ENCODE peak calls at places on chromosomes 2 and 18, in five cellular contexts. One of them, this sample, is unnamed.
A peak's percentile ranks its signal among the peaks of the same experiment; 100 is the strongest.

GRCh38 chr2:96531366-96531765 is 5.2 kb upstream of the ARID5A start:
- DNase-seq in SK-N-SH: no peak
- DNase-seq in transverse colon: no peak
- DNase-seq in CD8-positive, alpha-beta T cell: no peak
- DNase-seq in cardiac muscle cell: no peak
- DNase-seq in this sample: no peak

GRCh38 chr2:179528576-179529069 is 264.0 kb upstream of the SESTD1 start:
- DNase-seq in CD8-positive, alpha-beta T cell: no peak
- DNase-seq in transverse colon: no peak
- DNase-seq in SK-N-SH: no peak
- DNase-seq in cardiac muscle cell: no peak
- DNase-seq in this sample: no peak

GRCh38 chr2:118387509-118387908 is 299.2 kb downstream of the INSIG2 start:
- DNase-seq in cardiac muscle cell: no peak
- DNase-seq in CD8-positive, alpha-beta T cell: no peak
- DNase-seq in SK-N-SH: no peak
- DNase-seq in transverse colon: no peak
- DNase-seq in this sample: no peak

GRCh38 chr2:169662744-169663143 is 31.5 kb downstream of the CFAP210 start:
- DNase-seq in SK-N-SH: no peak
- DNase-seq in transverse colon: no peak
- DNase-seq in cardiac muscle cell: no peak
- DNase-seq in CD8-positive, alpha-beta T cell: no peak
- DNase-seq in this sample: no peak

GRCh38 chr2:12732663-12733062 is 15.9 kb downstream of the TRIB2 start:
- DNase-seq in cardiac muscle cell: no peak
- DNase-seq in SK-N-SH: no peak
- DNase-seq in transverse colon: no peak
- DNase-seq in CD8-positive, alpha-beta T cell: no peak
- DNase-seq in this sample: no peak

GRCh38 chr2:217934321-217935131 is 68.3 kb downstream of the TNS1 start:
- DNase-seq in transverse colon: peak; percentile 60
- DNase-seq in SK-N-SH: no peak
- DNase-seq in cardiac muscle cell: no peak
- DNase-seq in CD8-positive, alpha-beta T cell: no peak
- DNase-seq in this sample: no peak

GRCh38 chr2:159904127-159904564 is 106.1 kb upstream of the CD302 start:
- DNase-seq in cardiac muscle cell: no peak
- DNase-seq in CD8-positive, alpha-beta T cell: peak; percentile 36
- DNase-seq in transverse colon: peak; percentile 28
- DNase-seq in SK-N-SH: no peak
- DNase-seq in this sample: no peak

GRCh38 chr2:29430382-29431112 is 315.3 kb downstream of the CLIP4 start:
- DNase-seq in CD8-positive, alpha-beta T cell: no peak
- DNase-seq in transverse colon: no peak
- DNase-seq in SK-N-SH: peak; percentile 63
- DNase-seq in cardiac muscle cell: no peak
- DNase-seq in this sample: no peak

GRCh38 chr2:200575957-200576356 is 9.9 kb upstream of the AOX1 start:
- DNase-seq in transverse colon: no peak
- DNase-seq in SK-N-SH: no peak
- DNase-seq in CD8-positive, alpha-beta T cell: no peak
- DNase-seq in cardiac muscle cell: no peak
- DNase-seq in this sample: no peak

GRCh38 chr18:21741511-21742322 is 1.1 kb downstream of the MIB1 start:
- DNase-seq in SK-N-SH: peak; percentile 63
- DNase-seq in cardiac muscle cell: peak; percentile 24
- DNase-seq in transverse colon: peak; percentile 40
- DNase-seq in CD8-positive, alpha-beta T cell: no peak
- DNase-seq in this sample: no peak

GRCh38 chr18:48605408-48605845 is 66.6 kb downstream of the CTIF start:
- DNase-seq in SK-N-SH: peak; percentile 58
- DNase-seq in transverse colon: no peak
- DNase-seq in cardiac muscle cell: peak; percentile 54
- DNase-seq in CD8-positive, alpha-beta T cell: no peak
- DNase-seq in this sample: no peak

GRCh38 chr2:225894240-225894980 is 494.9 kb downstream of the NYAP2 start:
- DNase-seq in SK-N-SH: no peak
- DNase-seq in cardiac muscle cell: no peak
- DNase-seq in CD8-positive, alpha-beta T cell: no peak
- DNase-seq in transverse colon: no peak
- DNase-seq in this sample: no peak

GRCh38 chr2:152548996-152549395 is 168.3 kb downstream of the PRPF40A start:
- DNase-seq in cardiac muscle cell: no peak
- DNase-seq in CD8-positive, alpha-beta T cell: no peak
- DNase-seq in transverse colon: no peak
- DNase-seq in SK-N-SH: no peak
- DNase-seq in this sample: no peak

GRCh38 chr2:7022486-7022885 is 105.3 kb downstream of the RNF144A start:
- DNase-seq in transverse colon: no peak
- DNase-seq in cardiac muscle cell: no peak
- DNase-seq in CD8-positive, alpha-beta T cell: no peak
- DNase-seq in SK-N-SH: no peak
- DNase-seq in this sample: no peak

GRCh38 chr2:34365937-34366336 is 766.8 kb upstream of the FAM98A start:
- DNase-seq in SK-N-SH: no peak
- DNase-seq in transverse colon: no peak
- DNase-seq in cardiac muscle cell: peak; percentile 80
- DNase-seq in CD8-positive, alpha-beta T cell: no peak
- DNase-seq in this sample: no peak
- TF ChIP-seq CTCF in SK-N-SH: no peak
- TF ChIP-seq CTCF in transverse colon: no peak
- TF ChIP-seq CTCF in cardiac muscle cell: no peak
- TF ChIP-seq CTCF in CD8-positive, alpha-beta T cell: no peak
- TF ChIP-seq CTCF in this sample: no peak

DNA sequence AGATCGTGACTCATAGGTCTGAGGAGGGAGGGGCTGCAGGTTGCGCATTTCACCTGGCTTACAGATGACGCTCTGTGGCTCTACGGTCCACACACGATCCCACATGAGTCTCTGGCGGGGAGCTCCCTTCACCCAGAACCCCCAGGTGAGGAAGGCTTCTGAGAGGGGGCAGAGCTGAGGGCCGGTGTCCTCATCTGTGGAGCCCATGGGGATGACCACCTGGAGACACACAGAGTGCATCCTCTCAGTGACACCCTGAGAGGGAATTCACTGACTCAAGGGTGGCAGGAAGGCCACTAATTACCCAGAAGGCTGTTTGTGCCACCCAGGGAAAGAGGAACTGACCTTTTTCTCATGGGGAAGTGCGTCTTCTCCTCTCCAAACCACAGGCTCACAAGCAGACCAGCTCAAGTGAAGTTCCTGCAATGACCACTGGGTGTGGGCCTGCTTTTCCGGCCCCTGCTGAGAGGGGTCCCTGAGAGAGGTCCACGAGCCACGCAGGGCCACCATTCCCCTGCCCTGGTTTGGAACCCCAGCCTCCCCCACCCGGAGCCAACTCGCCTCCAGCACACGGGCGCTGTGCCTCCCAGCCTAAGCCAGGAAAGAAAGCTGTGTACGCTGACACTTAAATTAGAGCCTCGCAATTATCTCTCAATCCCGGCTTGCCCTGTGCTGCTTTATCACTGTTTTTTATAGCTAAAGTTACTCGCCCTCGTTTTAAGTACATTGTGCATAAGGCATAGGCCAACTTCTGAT is 114.1 kb downstream of the BCL11A start:
- DNase-seq in SK-N-SH: peak; percentile 42
- DNase-seq in transverse colon: peak; percentile 62
- DNase-seq in cardiac muscle cell: peak; percentile 37
- DNase-seq in CD8-positive, alpha-beta T cell: no peak
- DNase-seq in this sample: no peak
- TF ChIP-seq CTCF in SK-N-SH: peak; percentile 36
- TF ChIP-seq CTCF in transverse colon: peak; percentile 79
- TF ChIP-seq CTCF in cardiac muscle cell: peak; percentile 57
- TF ChIP-seq CTCF in CD8-positive, alpha-beta T cell: no peak
- TF ChIP-seq CTCF in this sample: peak; percentile 42

GRCh38 chr18:23336072-23336471 is 117.0 kb upstream of the RIOK3 start:
- DNase-seq in SK-N-SH: no peak
- DNase-seq in CD8-positive, alpha-beta T cell: no peak
- DNase-seq in cardiac muscle cell: no peak
- DNase-seq in transverse colon: no peak
- DNase-seq in this sample: no peak

GRCh38 chr18:23331091-23331920 is 121.8 kb upstream of the RIOK3 start:
- DNase-seq in cardiac muscle cell: no peak
- DNase-seq in SK-N-SH: no peak
- DNase-seq in transverse colon: no peak
- DNase-seq in CD8-positive, alpha-beta T cell: no peak
- DNase-seq in this sample: no peak

GRCh38 chr18:23334569-23334968 is 118.5 kb upstream of the RIOK3 start:
- DNase-seq in CD8-positive, alpha-beta T cell: no peak
- DNase-seq in cardiac muscle cell: no peak
- DNase-seq in SK-N-SH: no peak
- DNase-seq in transverse colon: no peak
- DNase-seq in this sample: no peak

GRCh38 chr18:23332356-23332755 is 120.7 kb upstream of the RIOK3 start:
- DNase-seq in CD8-positive, alpha-beta T cell: no peak
- DNase-seq in cardiac muscle cell: no peak
- DNase-seq in SK-N-SH: no peak
- DNase-seq in transverse colon: no peak
- DNase-seq in this sample: no peak

DNA sequence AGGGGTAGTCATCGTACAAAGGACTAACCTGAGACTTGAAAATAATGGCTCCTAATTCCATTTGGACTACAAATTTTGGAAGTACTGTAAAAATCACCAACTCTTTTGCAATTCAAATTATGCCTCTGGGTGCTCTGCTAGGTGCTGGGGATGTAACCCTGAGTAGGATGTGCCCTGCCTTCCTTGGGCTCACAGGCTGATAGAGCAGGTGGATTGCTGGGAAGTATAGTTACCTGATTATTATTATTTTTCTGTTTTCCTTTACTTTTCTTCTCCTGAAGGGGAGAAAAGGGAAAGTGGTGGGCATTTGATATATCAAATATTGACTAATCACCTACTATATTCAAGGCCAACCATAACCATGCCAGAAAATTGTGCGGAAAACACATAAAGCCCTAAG is 119.3 kb upstream of the RIOK3 start:
- DNase-seq in cardiac muscle cell: no peak
- DNase-seq in transverse colon: no peak
- DNase-seq in SK-N-SH: no peak
- DNase-seq in CD8-positive, alpha-beta T cell: no peak
- DNase-seq in this sample: no peak
- TF ChIP-seq CTCF in cardiac muscle cell: no peak
- TF ChIP-seq CTCF in transverse colon: no peak
- TF ChIP-seq CTCF in SK-N-SH: no peak
- TF ChIP-seq CTCF in CD8-positive, alpha-beta T cell: no peak
- TF ChIP-seq CTCF in this sample: no peak

GRCh38 chr18:24600076-24600654 is 139.7 kb downstream of the HRH4 start:
- DNase-seq in transverse colon: no peak
- DNase-seq in SK-N-SH: peak; percentile 56
- DNase-seq in cardiac muscle cell: peak; percentile 80
- DNase-seq in CD8-positive, alpha-beta T cell: no peak
- DNase-seq in this sample: no peak
- TF ChIP-seq CTCF in transverse colon: peak; percentile 55
- TF ChIP-seq CTCF in SK-N-SH: peak; percentile 75
- TF ChIP-seq CTCF in cardiac muscle cell: peak; percentile 65
- TF ChIP-seq CTCF in CD8-positive, alpha-beta T cell: peak; percentile 20
- TF ChIP-seq CTCF in this sample: peak; percentile 94